ENCODE peak calls at places on chromosomes 12 and 14, in five cellular contexts. I is A549, V is breast epithelium, U is RWPE1, F is BJ. Q is an unnamed sample.

GRCh38 chr12:127811988-127812387 is 455.0 kb upstream of the TMEM132C start:
- DNase-seq in I (no peak), V (no peak), U (no peak), F (peak), Q (no peak)

GRCh38 chr14:35963209-35963608 is 137.1 kb downstream of the BRMS1L start:
- DNase-seq in I (peak), V (no peak), U (no peak), F (no peak), Q (no peak)

GRCh38 chr12:95118788-95119179 is 45.4 kb upstream of the NR2C1 start:
- DNase-seq in I (peak), V (no peak), U (no peak), F (no peak), Q (no peak)

GRCh38 chr14:86057018-86057667 is 527.2 kb downstream of the FLRT2 start:
- DNase-seq in I (peak), V (no peak), U (peak), F (no peak), Q (peak)

GRCh38 chr14:23435540-23436326 is at the start of gene MYH7:
- DNase-seq in I (no peak), V (peak), U (no peak), F (no peak), Q (no peak)

GRCh38 chr12:50112456-50113218 is 601 bp downstream of the COX14 start:
- DNase-seq in I (no peak), V (no peak), U (peak), F (no peak), Q (no peak)

GRCh38 chr12:120453977-120454376 is 7.7 kb downstream of the GATC start:
- DNase-seq in I (peak), V (no peak), U (peak), F (no peak), Q (no peak)

GRCh38 chr12:72272731-72273498 is 745 bp downstream of the TRHDE start:
- DNase-seq in I (no peak), V (no peak), U (no peak), F (no peak), Q (peak)

GRCh38 chr14:98189521-98189920 is 1082.5 kb downstream of the BCL11B start:
- DNase-seq in I (no peak), V (no peak), U (no peak), F (no peak), Q (no peak)

GRCh38 chr12:59164991-59165718 is 244.9 kb upstream of the LRIG3 start:
- DNase-seq in I (peak), V (no peak), U (peak), F (no peak), Q (no peak)

GRCh38 chr12:47576256-47576655 is 129.6 kb downstream of the RPAP3 start:
- DNase-seq in I (no peak), V (no peak), U (no peak), F (no peak), Q (peak)

GRCh38 chr12:68013181-68013580 is 23.9 kb downstream of the IFNG-AS1 start:
- DNase-seq in I (no peak), V (no peak), U (no peak), F (no peak), Q (no peak)

DNA sequence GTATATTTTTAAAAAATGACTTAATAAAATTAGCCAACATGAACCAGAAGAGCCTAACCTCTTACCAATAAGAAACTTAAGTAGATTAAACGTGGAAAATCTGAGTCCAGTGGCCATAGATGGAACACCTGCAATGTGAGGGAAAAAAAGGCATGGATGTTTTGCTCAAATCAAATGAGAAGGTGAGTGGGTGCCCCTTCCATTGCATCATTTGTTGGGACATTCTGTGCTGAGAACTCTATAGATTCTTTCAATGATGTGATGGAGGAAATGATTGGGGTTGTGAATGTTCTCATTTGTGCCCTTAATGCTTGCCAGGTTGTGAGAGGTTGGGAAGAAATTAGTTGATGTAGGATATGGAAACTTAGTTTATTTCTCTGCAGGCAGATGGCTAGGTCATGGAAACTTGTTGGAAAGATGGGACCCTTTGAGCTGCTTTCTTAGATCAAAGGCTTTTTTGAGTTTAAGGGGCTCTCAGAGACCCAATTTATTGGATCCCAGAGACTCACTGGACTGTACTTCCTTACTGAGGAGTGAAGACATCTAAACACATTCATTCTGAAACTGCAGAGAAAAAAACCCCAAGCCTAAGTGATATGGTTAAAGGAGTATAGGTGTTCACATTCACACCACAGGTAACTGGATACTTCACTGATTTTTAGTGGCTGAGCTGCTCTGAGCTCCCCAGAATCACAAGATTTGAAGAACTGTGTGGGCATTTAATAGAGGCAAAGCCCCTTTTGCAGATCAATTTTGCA is 95.9 kb downstream of the DACT1 start:
- DNase-seq in I (no peak), V (no peak), U (no peak), F (no peak), Q (no peak)
- TF ChIP-seq CTCF in I (no peak), V (no peak), U (no peak), F (no peak), Q (no peak)

DNA sequence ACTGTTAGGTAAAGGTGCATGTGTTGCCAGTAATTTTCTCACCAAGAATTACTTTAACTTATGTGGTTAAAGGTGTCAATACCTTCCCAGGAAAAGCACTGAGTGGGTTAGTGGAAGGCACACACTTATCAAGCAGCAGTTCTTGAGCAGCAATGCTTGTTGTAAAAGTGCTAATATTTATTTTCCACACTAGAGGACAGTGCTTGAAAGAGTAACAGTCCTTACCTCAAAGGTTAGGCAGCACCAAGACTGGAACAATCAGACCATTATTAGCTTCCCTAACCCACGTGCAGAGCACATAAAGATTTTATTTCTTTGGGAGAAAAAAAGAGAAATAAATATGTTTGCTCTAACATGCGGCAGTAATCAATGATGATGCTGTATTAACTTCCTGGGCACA is 48.8 kb upstream of the KRR1 start:
- DNase-seq in I (peak), V (no peak), U (peak), F (no peak), Q (no peak)
- TF ChIP-seq CTCF in I (peak), V (no peak), U (peak), F (peak), Q (peak)

GRCh38 chr14:79253576-79253975 is 957.7 kb downstream of the DIO2 start:
- DNase-seq in I (no peak), V (no peak), U (no peak), F (no peak), Q (no peak)
- TF ChIP-seq CTCF in I (no peak), V (no peak), U (no peak), F (no peak), Q (no peak)

GRCh38 chr12:101743724-101744472 is 4.6 kb upstream of the SYCP3 start:
- DNase-seq in I (no peak), V (no peak), U (no peak), F (no peak), Q (no peak)
- TF ChIP-seq CTCF in I (no peak), V (no peak), U (no peak), F (no peak), Q (no peak)

DNA sequence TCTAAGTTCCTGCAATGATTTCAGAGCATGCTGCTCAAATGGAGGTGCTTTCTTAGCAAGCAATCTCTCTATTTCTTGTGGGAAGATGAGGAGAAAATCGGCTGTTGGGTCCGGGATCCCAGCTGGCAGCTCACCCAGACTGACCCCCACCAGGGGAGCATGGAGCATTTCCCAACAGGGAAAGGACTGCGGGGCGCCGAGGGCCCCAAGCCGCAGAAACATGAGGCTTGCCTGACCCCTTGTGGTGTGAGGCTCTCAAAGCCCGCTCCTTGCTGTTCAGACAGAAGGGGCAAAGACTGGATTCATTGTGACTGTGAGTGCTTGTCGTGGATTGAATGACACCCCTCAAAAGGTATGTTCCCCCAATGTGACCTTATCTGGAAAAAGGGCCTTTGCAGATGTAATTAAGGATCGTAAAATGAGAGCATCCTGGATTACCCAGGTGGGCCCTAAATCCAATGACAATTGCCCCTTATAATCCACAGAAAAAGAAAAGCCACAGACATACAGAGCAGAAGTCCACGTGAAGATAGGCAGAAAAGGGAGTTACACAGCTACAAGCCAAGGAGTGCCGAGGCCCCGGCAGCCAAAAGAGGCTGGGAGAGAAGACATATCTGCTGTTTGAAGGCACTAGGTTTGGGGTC is 116.3 kb upstream of the VASH1 start:
- DNase-seq in I (peak), V (no peak), U (peak), F (no peak), Q (peak)
- TF ChIP-seq CTCF in I (peak), V (no peak), U (peak), F (peak), Q (peak)

GRCh38 chr14:106039400-106039799 is 513.0 kb downstream of the TMEM121 start:
- DNase-seq in I (peak), V (no peak), U (peak), F (no peak), Q (no peak)

GRCh38 chr14:106044515-106044914 is 518.1 kb downstream of the TMEM121 start:
- DNase-seq in I (no peak), V (no peak), U (no peak), F (no peak), Q (no peak)

GRCh38 chr14:106044949-106045596 is 518.7 kb downstream of the TMEM121 start:
- DNase-seq in I (peak), V (no peak), U (no peak), F (no peak), Q (no peak)
- TF ChIP-seq CTCF in I (peak), V (no peak), U (no peak), F (no peak), Q (no peak)

GRCh38 chr14:74207943-74208342 is 31.3 kb upstream of the VSX2 start:
- DNase-seq in I (peak), V (no peak), U (no peak), F (no peak), Q (no peak)
- TF ChIP-seq CTCF in I (no peak), V (no peak), U (no peak), F (no peak), Q (peak)

GRCh38 chr12:109612975-109613502 is 39.4 kb downstream of the MVK start:
- DNase-seq in I (peak), V (no peak), U (no peak), F (no peak), Q (no peak)
- TF ChIP-seq CTCF in I (peak), V (no peak), U (no peak), F (peak), Q (peak)

GRCh38 chr12:20377750-20378149 is 9.4 kb downstream of the PDE3A start:
- DNase-seq in I (no peak), V (no peak), U (no peak), F (no peak), Q (no peak)

GRCh38 chr12:20374775-20375174 is 6.4 kb downstream of the PDE3A start:
- DNase-seq in I (no peak), V (no peak), U (no peak), F (no peak), Q (no peak)

GRCh38 chr12:20372326-20373097 is 4.2 kb downstream of the PDE3A start:
- DNase-seq in I (no peak), V (no peak), U (no peak), F (no peak), Q (no peak)

GRCh38 chr12:20382117-20382516 is 13.8 kb downstream of the PDE3A start:
- DNase-seq in I (no peak), V (no peak), U (no peak), F (no peak), Q (no peak)

GRCh38 chr12:20376984-20377383 is 8.6 kb downstream of the PDE3A start:
- DNase-seq in I (peak), V (no peak), U (no peak), F (no peak), Q (no peak)
- TF ChIP-seq CTCF in I (peak), V (no peak), U (no peak), F (peak), Q (peak)

Q was measured in neural crest cell.